ENCODE peak calls at places on chromosomes 1 and 21, in seven cellular contexts. L, U, O, Q, C, T and E are unnamed samples.

GRCh38 chr1:94875794-94876193 is 51.1 kb downstream of the CNN3 start:
- DNase-seq in L (no peak), U (no peak), O (no peak), Q (no peak), C (no peak), T (no peak), E (peak; percentile 85)

GRCh38 chr1:94270801-94271203 is 33.4 kb upstream of the ARHGAP29 start:
- DNase-seq in L (no peak), U (no peak), O (no peak), Q (no peak), C (no peak), T (no peak), E (peak; percentile 83)

GRCh38 chr1:17251699-17252376 is 2.9 kb downstream of the PADI3 start:
- DNase-seq in L (no peak), U (no peak), O (no peak), Q (no peak), C (no peak), T (no peak), E (no peak)

GRCh38 chr1:59290173-59290954 is 6.5 kb upstream of the FGGY start:
- DNase-seq in L (no peak), U (peak; percentile 51), O (peak; percentile 41), Q (no peak), C (peak; percentile 56), T (peak; percentile 58), E (peak; percentile 66)

GRCh38 chr21:41947596-41948403 is 6.0 kb downstream of the C2CD2 start:
- DNase-seq in L (no peak), U (no peak), O (no peak), Q (peak; percentile 77), C (peak; percentile 81), T (no peak), E (no peak)

GRCh38 chr1:100411019-100411418 is 58.7 kb downstream of the CDC14A start:
- DNase-seq in L (no peak), U (no peak), O (no peak), Q (no peak), C (no peak), T (no peak), E (no peak)

GRCh38 chr1:66335859-66336640 is 197.9 kb upstream of the SGIP1 start:
- DNase-seq in L (peak; percentile 71), U (peak; percentile 55), O (peak; percentile 50), Q (peak; percentile 87), C (peak; percentile 85), T (no peak), E (no peak)

GRCh38 chr1:178192686-178193085 is 98.8 kb downstream of the RASAL2 start:
- DNase-seq in L (no peak), U (peak; percentile 31), O (peak; percentile 52), Q (no peak), C (peak; percentile 64), T (no peak), E (peak; percentile 81)

GRCh38 chr1:182442333-182442732 is 7.6 kb upstream of the RGSL1 start:
- DNase-seq in L (no peak), U (no peak), O (no peak), Q (no peak), C (no peak), T (no peak), E (no peak)

GRCh38 chr1:87592156-87592555 is 263.5 kb downstream of the LMO4 start:
- DNase-seq in L (no peak), U (no peak), O (no peak), Q (no peak), C (no peak), T (no peak), E (no peak)

GRCh38 chr1:164640673-164641352 is 81.8 kb downstream of the PBX1 start:
- DNase-seq in L (no peak), U (no peak), O (no peak), Q (no peak), C (no peak), T (no peak), E (no peak)

GRCh38 chr1:54814148-54814498 is 13.0 kb upstream of the TTC22 start:
- DNase-seq in L (no peak), U (no peak), O (peak; percentile 74), Q (no peak), C (no peak), T (no peak), E (no peak)

GRCh38 chr1:208000001-208000400 is 89.1 kb upstream of the CD34 start:
- DNase-seq in L (no peak), U (no peak), O (no peak), Q (no peak), C (no peak), T (no peak), E (no peak)

GRCh38 chr1:108639899-108640560 is 20.9 kb downstream of the HENMT1 start:
- DNase-seq in L (peak; percentile 20), U (no peak), O (no peak), Q (no peak), C (no peak), T (no peak), E (no peak)

GRCh38 chr1:15997637-15998280 is 6.3 kb upstream of the SRARP start:
- DNase-seq in L (no peak), U (no peak), O (no peak), Q (peak; percentile 28), C (peak; percentile 21), T (no peak), E (no peak)

GRCh38 chr1:94599090-94599813 is 57.7 kb upstream of the F3 start:
- DNase-seq in L (no peak), U (peak; percentile 49), O (peak; percentile 18), Q (no peak), C (no peak), T (no peak), E (no peak)

GRCh38 chr1:114668784-114669561 is 876 bp downstream of the DENND2C start:
- DNase-seq in L (no peak), U (no peak), O (no peak), Q (no peak), C (no peak), T (no peak), E (peak; percentile 64)

GRCh38 chr1:175095978-175096611 is 28.5 kb downstream of the TNN start:
- DNase-seq in L (no peak), U (no peak), O (no peak), Q (no peak), C (no peak), T (no peak), E (no peak)

GRCh38 chr1:109818351-109819325 is 54.9 kb upstream of the EPS8L3 start:
- DNase-seq in L (no peak), U (no peak), O (no peak), Q (peak; percentile 82), C (no peak), T (no peak), E (no peak)

GRCh38 chr1:168469690-168470089 is 74.1 kb downstream of the XCL2 start:
- DNase-seq in L (peak; percentile 10), U (no peak), O (peak; percentile 70), Q (peak; percentile 78), C (peak; percentile 85), T (no peak), E (no peak)

GRCh38 chr1:108862698-108863477 is 6.0 kb upstream of the AKNAD1 start:
- DNase-seq in L (no peak), U (no peak), O (no peak), Q (no peak), C (no peak), T (no peak), E (no peak)

GRCh38 chr1:11314959-11315358 is 42.0 kb downstream of the UBIAD1 start:
- DNase-seq in L (no peak), U (no peak), O (no peak), Q (no peak), C (no peak), T (no peak), E (no peak)

GRCh38 chr1:29503441-29503840 is 267.1 kb downstream of the PTPRU start:
- DNase-seq in L (no peak), U (no peak), O (no peak), Q (no peak), C (no peak), T (no peak), E (no peak)

GRCh38 chr1:147341246-147341645 is 98.8 kb downstream of the CHD1L start:
- DNase-seq in L (no peak), U (no peak), O (no peak), Q (no peak), C (no peak), T (no peak), E (no peak)

GRCh38 chr1:105138445-105138821 is 1388.7 kb downstream of the AMY1C start:
- DNase-seq in L (no peak), U (peak; percentile 42), O (no peak), Q (no peak), C (no peak), T (no peak), E (no peak)

GRCh38 chr1:244757091-244757939 is 78.1 kb upstream of the COX20 start:
- DNase-seq in L (no peak), U (peak; percentile 32), O (no peak), Q (no peak), C (no peak), T (no peak), E (no peak)

DNA sequence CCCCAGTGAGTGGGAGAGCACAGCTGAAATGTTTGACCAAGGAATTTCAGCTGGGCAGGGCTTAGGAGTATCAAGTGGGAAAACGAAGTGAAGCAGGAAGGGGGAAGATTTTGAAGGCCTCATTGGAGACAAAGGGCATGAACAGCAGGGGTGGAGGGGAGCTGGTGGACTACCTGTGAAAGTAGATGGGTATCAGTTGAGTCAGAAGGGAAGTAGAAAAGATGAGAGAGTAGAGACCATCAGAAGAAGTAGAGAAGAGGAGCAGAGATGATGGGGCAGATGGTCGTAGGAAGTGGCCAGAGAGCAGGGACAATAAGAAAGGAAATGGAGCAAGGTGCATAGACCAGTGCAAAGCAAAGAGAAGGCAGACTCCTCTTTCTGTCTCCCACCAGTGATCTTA is 189.0 kb upstream of the RUNX1 start:
- DNase-seq in L (no peak), U (no peak), O (no peak), Q (no peak), C (no peak), T (no peak), E (no peak)
- H3K4me1 ChIP-seq in L (peaks cover 16% of the 10 kb centered on the region), U (no peaks in the 10 kb centered on the region), O (no peaks in the 10 kb centered on the region), Q (peaks cover 6% of the 10 kb centered on the region), C (no peaks in the 10 kb centered on the region), T (no peaks in the 10 kb centered on the region), E (no peaks in the 10 kb centered on the region)

GRCh38 chr1:47813970-47814369 is 183.2 kb downstream of the TRABD2B start:
- DNase-seq in L (no peak), U (no peak), O (no peak), Q (no peak), C (no peak), T (no peak), E (no peak)
- H3K27ac ChIP-seq in L (no peak overlapping the region), U (no peak overlapping the region), O (no peak overlapping the region), Q (no peak overlapping the region), C (no peak overlapping the region), T (no peak overlapping the region), E (no peak overlapping the region)

GRCh38 chr1:172270605-172271004 is 149.9 kb upstream of the C1orf105 start:
- DNase-seq in L (no peak), U (no peak), O (no peak), Q (no peak), C (no peak), T (no peak), E (no peak)
- H3K4me1 ChIP-seq in L (no peaks in the 10 kb centered on the region), U (peaks cover 9% of the 10 kb centered on the region), O (no peaks in the 10 kb centered on the region), Q (no peaks in the 10 kb centered on the region), C (no peaks in the 10 kb centered on the region), T (peaks cover 15% of the 10 kb centered on the region), E (no peaks in the 10 kb centered on the region)

DNA sequence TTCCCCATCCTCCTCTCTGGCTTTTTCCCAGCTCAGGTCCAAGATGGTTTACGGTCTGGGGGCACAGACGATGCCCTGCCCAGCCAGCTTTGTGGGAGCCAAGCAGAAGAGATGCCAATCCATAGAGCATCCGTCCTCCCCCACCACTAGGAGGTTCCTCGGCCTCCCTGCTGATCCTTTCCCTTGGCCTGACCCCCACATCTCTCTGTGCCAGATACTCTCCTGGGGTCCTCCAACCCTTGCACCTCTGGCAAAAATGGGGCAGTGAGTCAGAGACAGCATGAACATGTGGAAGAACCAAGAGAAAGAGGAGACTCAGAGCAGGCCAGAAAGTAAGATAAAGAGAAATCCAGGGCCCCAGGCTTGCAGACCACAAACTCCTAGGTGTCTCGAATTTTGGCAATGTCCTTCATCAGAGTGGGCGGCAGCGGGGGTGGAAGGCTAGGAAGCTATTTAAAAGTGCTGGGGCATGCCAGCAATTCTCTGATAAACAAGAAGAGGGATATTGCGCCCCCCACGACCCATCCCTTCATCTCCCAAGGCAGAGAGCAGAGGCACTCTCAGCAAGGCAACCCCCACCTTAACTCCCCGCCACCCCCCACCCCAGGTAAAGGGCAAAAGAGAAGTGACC is 11.4 kb downstream of the BLACAT1 start:
- DNase-seq in L (no peak), U (no peak), O (no peak), Q (no peak), C (no peak), T (no peak), E (no peak)
- H3K27ac ChIP-seq in L (no peak overlapping the region), U (no peak overlapping the region), O (no peak overlapping the region), Q (no peak overlapping the region), C (no peak overlapping the region), T (no peak overlapping the region), E (no peak overlapping the region)